ENCODE peak calls at places on chromosomes 2 and 18, in nine cellular contexts. P, K, Z, F, U, H, B, C and A are unnamed samples.

GRCh38 chr18:57813245-57813644 is 10.1 kb upstream of the ATP8B1 start:
- DNase-seq in P (no peak), K (no peak), Z (peak), F (no peak), U (no peak), H (peak), B (peak), C (no peak), A (no peak)

GRCh38 chr18:77110400-77110799 is 22.2 kb downstream of the MBP start:
- DNase-seq in P (no peak), K (no peak), Z (no peak), F (no peak), U (no peak), H (no peak), B (no peak), C (no peak), A (no peak)

GRCh38 chr2:149080964-149081363 is 42.5 kb downstream of the LYPD6B start:
- DNase-seq in P (no peak), K (no peak), Z (no peak), F (no peak), U (no peak), H (no peak), B (no peak), C (no peak), A (no peak)

GRCh38 chr2:74333175-74333574 is 10.0 kb downstream of the SLC4A5 start:
- DNase-seq in P (peak), K (no peak), Z (peak), F (no peak), U (no peak), H (peak), B (peak), C (no peak), A (no peak)

GRCh38 chr18:52237551-52237950 is 102.4 kb upstream of the DCC start:
- DNase-seq in P (no peak), K (no peak), Z (peak), F (no peak), U (no peak), H (no peak), B (peak), C (no peak), A (no peak)

GRCh38 chr2:221518201-221518936 is 53.7 kb downstream of the EPHA4 start:
- DNase-seq in P (no peak), K (no peak), Z (no peak), F (no peak), U (peak), H (peak), B (peak), C (no peak), A (no peak)

GRCh38 chr2:236814558-236814957 is 244.9 kb downstream of the ACKR3 start:
- DNase-seq in P (no peak), K (no peak), Z (no peak), F (no peak), U (no peak), H (no peak), B (no peak), C (no peak), A (no peak)

GRCh38 chr18:58671941-58672565 is 788 bp downstream of the MALT1 start:
- DNase-seq in P (no peak), K (no peak), Z (peak), F (peak), U (no peak), H (no peak), B (peak), C (peak), A (no peak)

GRCh38 chr18:27687351-27687979 is 489.5 kb downstream of the CDH2 start:
- DNase-seq in P (no peak), K (no peak), Z (no peak), F (no peak), U (no peak), H (no peak), B (no peak), C (no peak), A (no peak)

GRCh38 chr18:50429207-50429948 is 54.5 kb downstream of the SKA1 start:
- DNase-seq in P (peak), K (no peak), Z (peak), F (no peak), U (no peak), H (no peak), B (peak), C (peak), A (no peak)

GRCh38 chr18:27685807-27686412 is 491.0 kb downstream of the CDH2 start:
- DNase-seq in P (peak), K (no peak), Z (peak), F (no peak), U (no peak), H (peak), B (peak), C (no peak), A (peak)

GRCh38 chr2:119064567-119064966 is 94.0 kb downstream of the C1QL2 start:
- DNase-seq in P (no peak), K (no peak), Z (peak), F (no peak), U (no peak), H (no peak), B (peak), C (no peak), A (no peak)

GRCh38 chr2:189236066-189236465 is 56.5 kb upstream of the COL5A2 start:
- DNase-seq in P (no peak), K (no peak), Z (peak), F (no peak), U (no peak), H (no peak), B (no peak), C (no peak), A (no peak)

GRCh38 chr2:118569876-118570535 is 277.4 kb downstream of the EN1 start:
- DNase-seq in P (no peak), K (no peak), Z (no peak), F (no peak), U (no peak), H (no peak), B (no peak), C (no peak), A (no peak)

GRCh38 chr2:106990307-106990706 is 104.3 kb upstream of the ST6GAL2 start:
- DNase-seq in P (no peak), K (no peak), Z (peak), F (no peak), U (no peak), H (peak), B (peak), C (no peak), A (no peak)

GRCh38 chr2:41634686-41635085 is 413.1 kb upstream of the PKDCC start:
- DNase-seq in P (no peak), K (no peak), Z (no peak), F (no peak), U (no peak), H (no peak), B (no peak), C (no peak), A (no peak)

GRCh38 chr2:56580242-56580641 is 396.5 kb downstream of the CCDC85A start:
- DNase-seq in P (no peak), K (no peak), Z (peak), F (no peak), U (no peak), H (no peak), B (peak), C (no peak), A (no peak)

GRCh38 chr18:42583197-42583776 is 532.2 kb downstream of the RIT2 start:
- DNase-seq in P (no peak), K (no peak), Z (no peak), F (no peak), U (no peak), H (no peak), B (no peak), C (no peak), A (no peak)

GRCh38 chr2:170180031-170180566 is 2.2 kb downstream of the MYO3B start:
- DNase-seq in P (no peak), K (no peak), Z (no peak), F (no peak), U (no peak), H (no peak), B (no peak), C (no peak), A (no peak)
- TF ChIP-seq CTCF in P (no peak), K (no peak), Z (no peak), F (no peak), U (no peak), H (no peak), B (no peak), C (no peak), A (no peak)

GRCh38 chr2:232983669-232983991 is 29.4 kb downstream of the NGEF start:
- DNase-seq in P (no peak), K (no peak), Z (no peak), F (no peak), U (no peak), H (no peak), B (no peak), C (no peak), A (no peak)

GRCh38 chr2:232981356-232981755 is 31.7 kb downstream of the NGEF start:
- DNase-seq in P (no peak), K (no peak), Z (no peak), F (no peak), U (no peak), H (no peak), B (no peak), C (no peak), A (no peak)

GRCh38 chr2:232980683-232981082 is 32.4 kb downstream of the NGEF start:
- DNase-seq in P (no peak), K (no peak), Z (peak), F (no peak), U (no peak), H (no peak), B (no peak), C (no peak), A (no peak)

GRCh38 chr2:232982926-232983668 is 30.0 kb downstream of the NGEF start:
- DNase-seq in P (peak), K (no peak), Z (no peak), F (no peak), U (no peak), H (no peak), B (no peak), C (no peak), A (no peak)

GRCh38 chr2:232981767-232982360 is 31.2 kb downstream of the NGEF start:
- DNase-seq in P (no peak), K (peak), Z (no peak), F (no peak), U (no peak), H (no peak), B (no peak), C (no peak), A (no peak)
- TF ChIP-seq CTCF in P (no peak), K (no peak), Z (no peak), F (no peak), U (no peak), H (no peak), B (no peak), C (peak), A (no peak)

GRCh38 chr2:231710751-231711676 is 2.7 kb downstream of the PTMA start:
- DNase-seq in P (peak), K (peak), Z (peak), F (peak), U (peak), H (no peak), B (peak), C (no peak), A (no peak)
- TF ChIP-seq CTCF in P (peak), K (no peak), Z (peak), F (no peak), U (no peak), H (peak), B (peak), C (no peak), A (no peak)

DNA sequence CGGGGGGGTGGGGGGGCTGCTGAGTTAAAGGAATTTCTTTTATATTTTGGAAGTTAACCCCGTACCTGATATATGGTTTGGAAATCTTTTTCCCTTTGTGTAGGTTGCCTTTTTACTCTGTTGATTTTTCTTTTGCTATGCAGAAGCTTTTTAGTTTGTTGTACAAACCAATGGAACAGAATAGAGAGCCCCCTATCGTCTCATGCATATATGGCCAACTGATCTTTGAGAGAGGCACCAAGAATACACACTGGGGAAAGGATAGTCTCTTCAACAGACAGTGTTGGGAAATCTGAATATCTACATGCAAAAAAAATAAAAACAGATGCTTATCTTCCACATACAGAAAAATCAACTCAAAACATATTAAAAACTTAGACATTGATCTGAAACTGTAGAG is 647.8 kb upstream of the KLHL29 start:
- DNase-seq in P (no peak), K (no peak), Z (no peak), F (no peak), U (no peak), H (no peak), B (no peak), C (no peak), A (no peak)
- TF ChIP-seq CTCF in P (no peak), K (no peak), Z (no peak), F (no peak), U (no peak), H (no peak), B (no peak), C (no peak), A (peak)

GRCh38 chr2:164644036-164644700 is 22.9 kb upstream of the GRB14 start:
- DNase-seq in P (no peak), K (no peak), Z (no peak), F (no peak), U (no peak), H (no peak), B (no peak), C (no peak), A (no peak)
- TF ChIP-seq CTCF in P (no peak), K (no peak), Z (no peak), F (no peak), U (no peak), H (no peak), B (no peak), C (no peak), A (no peak)

GRCh38 chr18:48962857-48963554 is 12.2 kb upstream of the SMAD7 start:
- DNase-seq in P (no peak), K (no peak), Z (no peak), F (no peak), U (no peak), H (peak), B (peak), C (no peak), A (no peak)
- TF ChIP-seq CTCF in P (no peak), K (no peak), Z (no peak), F (no peak), U (no peak), H (peak), B (peak), C (no peak), A (no peak)

GRCh38 chr2:85751300-85751575 is 2.6 kb upstream of the ATOH8 start:
- DNase-seq in P (no peak), K (no peak), Z (no peak), F (no peak), U (no peak), H (no peak), B (no peak), C (no peak), A (no peak)

GRCh38 chr2:85747441-85747840 is 6.3 kb upstream of the ATOH8 start:
- DNase-seq in P (no peak), K (no peak), Z (no peak), F (no peak), U (no peak), H (no peak), B (no peak), C (no peak), A (no peak)

GRCh38 chr2:85750509-85751299 is 3.1 kb upstream of the ATOH8 start:
- DNase-seq in P (peak), K (peak), Z (peak), F (peak), U (peak), H (no peak), B (peak), C (peak), A (peak)

GRCh38 chr2:85748039-85748438 is 5.8 kb upstream of the ATOH8 start:
- DNase-seq in P (no peak), K (no peak), Z (no peak), F (no peak), U (no peak), H (no peak), B (no peak), C (peak), A (no peak)

GRCh38 chr2:85748948-85749875 is 4.6 kb upstream of the ATOH8 start:
- DNase-seq in P (no peak), K (no peak), Z (peak), F (no peak), U (no peak), H (no peak), B (peak), C (no peak), A (no peak)
- TF ChIP-seq CTCF in P (no peak), K (no peak), Z (no peak), F (no peak), U (no peak), H (no peak), B (peak), C (no peak), A (no peak)

DNA sequence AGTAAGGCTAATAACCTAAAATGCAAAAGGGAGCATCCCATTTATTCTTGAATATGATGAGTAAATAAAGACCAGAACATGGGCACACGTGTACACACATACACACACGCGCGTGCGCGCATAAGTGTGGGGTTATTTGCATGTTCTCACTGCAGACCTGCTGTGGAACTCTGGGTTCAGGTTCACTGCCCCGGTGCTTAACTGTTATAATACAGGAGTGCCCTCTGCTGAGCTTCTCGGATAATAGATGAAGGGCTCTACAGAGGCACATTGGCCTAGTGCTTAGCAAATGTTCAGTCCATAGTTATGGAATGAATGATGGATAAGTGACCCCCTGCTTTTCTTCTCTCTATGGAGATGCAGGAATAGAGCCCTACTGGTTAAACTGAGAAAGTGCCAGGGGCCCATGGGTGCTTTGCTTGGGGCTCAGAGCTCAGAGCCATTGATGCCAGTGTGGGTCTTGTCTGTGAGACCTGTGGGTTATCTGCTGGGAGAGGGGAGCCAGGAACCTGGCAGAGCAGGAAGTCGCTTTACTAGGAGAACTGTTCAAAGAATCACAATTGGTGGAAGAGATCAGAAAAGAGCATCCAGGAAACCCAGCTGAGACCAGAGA is 3.6 kb upstream of the ARL4C start:
- DNase-seq in P (no peak), K (peak), Z (peak), F (peak), U (peak), H (no peak), B (peak), C (peak), A (peak)
- TF ChIP-seq CTCF in P (peak), K (peak), Z (peak), F (peak), U (peak), H (peak), B (peak), C (peak), A (peak)